ENCODE peak calls at places on chromosome 2, in eight cellular contexts. One of them, this sample, is unnamed.

GRCh38 chr2:134852518-134852917 is 14.1 kb downstream of the ACMSD start:
- DNase-seq in progenitor cell of endocrine pancreas: no peak
- DNase-seq in CD8-positive, alpha-beta T cell: no peak
- DNase-seq in lower leg skin: no peak
- DNase-seq in IMR-90: no peak
- DNase-seq in stomach: no peak
- DNase-seq in activated B cell treated with CpG ODN at 0.5 μM for 24 hours: no peak
- DNase-seq in heart left ventricle: no peak
- DNase-seq in this sample: no peak

GRCh38 chr2:128260239-128261138 is 58.2 kb downstream of the HS6ST1 start:
- DNase-seq in progenitor cell of endocrine pancreas: peak
- DNase-seq in CD8-positive, alpha-beta T cell: no peak
- DNase-seq in lower leg skin: peak
- DNase-seq in IMR-90: peak
- DNase-seq in stomach: peak
- DNase-seq in activated B cell treated with CpG ODN at 0.5 μM for 24 hours: no peak
- DNase-seq in heart left ventricle: peak
- DNase-seq in this sample: no peak

GRCh38 chr2:47014564-47015051 is 99.0 kb upstream of the MCFD2 start:
- DNase-seq in progenitor cell of endocrine pancreas: no peak
- DNase-seq in CD8-positive, alpha-beta T cell: no peak
- DNase-seq in lower leg skin: no peak
- DNase-seq in IMR-90: no peak
- DNase-seq in stomach: no peak
- DNase-seq in activated B cell treated with CpG ODN at 0.5 μM for 24 hours: no peak
- DNase-seq in heart left ventricle: no peak
- DNase-seq in this sample: no peak

GRCh38 chr2:10361220-10361588 is 58.5 kb downstream of the HPCAL1 start:
- DNase-seq in progenitor cell of endocrine pancreas: no peak
- DNase-seq in CD8-positive, alpha-beta T cell: no peak
- DNase-seq in lower leg skin: no peak
- DNase-seq in IMR-90: peak
- DNase-seq in stomach: no peak
- DNase-seq in activated B cell treated with CpG ODN at 0.5 μM for 24 hours: no peak
- DNase-seq in heart left ventricle: no peak
- DNase-seq in this sample: no peak

GRCh38 chr2:40820319-40820718 is 368.4 kb upstream of the SLC8A1 start:
- DNase-seq in progenitor cell of endocrine pancreas: no peak
- DNase-seq in CD8-positive, alpha-beta T cell: no peak
- DNase-seq in lower leg skin: no peak
- DNase-seq in IMR-90: peak
- DNase-seq in stomach: no peak
- DNase-seq in activated B cell treated with CpG ODN at 0.5 μM for 24 hours: no peak
- DNase-seq in heart left ventricle: no peak
- DNase-seq in this sample: no peak

GRCh38 chr2:74867841-74868658 is 34.1 kb downstream of the HK2 start:
- DNase-seq in progenitor cell of endocrine pancreas: no peak
- DNase-seq in CD8-positive, alpha-beta T cell: no peak
- DNase-seq in lower leg skin: no peak
- DNase-seq in IMR-90: peak
- DNase-seq in stomach: peak
- DNase-seq in activated B cell treated with CpG ODN at 0.5 μM for 24 hours: no peak
- DNase-seq in heart left ventricle: no peak
- DNase-seq in this sample: no peak

GRCh38 chr2:172427990-172428840 is 829 bp downstream of the ITGA6 start:
- DNase-seq in progenitor cell of endocrine pancreas: peak
- DNase-seq in CD8-positive, alpha-beta T cell: peak
- DNase-seq in lower leg skin: no peak
- DNase-seq in IMR-90: no peak
- DNase-seq in stomach: peak
- DNase-seq in activated B cell treated with CpG ODN at 0.5 μM for 24 hours: peak
- DNase-seq in heart left ventricle: peak
- DNase-seq in this sample: no peak

GRCh38 chr2:67726416-67726815 is 329.3 kb downstream of the ETAA1 start:
- DNase-seq in progenitor cell of endocrine pancreas: no peak
- DNase-seq in CD8-positive, alpha-beta T cell: no peak
- DNase-seq in lower leg skin: no peak
- DNase-seq in IMR-90: no peak
- DNase-seq in stomach: no peak
- DNase-seq in activated B cell treated with CpG ODN at 0.5 μM for 24 hours: no peak
- DNase-seq in heart left ventricle: no peak
- DNase-seq in this sample: no peak

GRCh38 chr2:104412384-104412783 is 441.5 kb upstream of the POU3F3 start:
- DNase-seq in progenitor cell of endocrine pancreas: peak
- DNase-seq in CD8-positive, alpha-beta T cell: no peak
- DNase-seq in lower leg skin: no peak
- DNase-seq in IMR-90: no peak
- DNase-seq in stomach: no peak
- DNase-seq in activated B cell treated with CpG ODN at 0.5 μM for 24 hours: no peak
- DNase-seq in heart left ventricle: no peak
- DNase-seq in this sample: no peak

GRCh38 chr2:217001740-217002139 is 141.9 kb upstream of the TNP1 start:
- DNase-seq in progenitor cell of endocrine pancreas: no peak
- DNase-seq in CD8-positive, alpha-beta T cell: no peak
- DNase-seq in lower leg skin: no peak
- DNase-seq in IMR-90: no peak
- DNase-seq in stomach: no peak
- DNase-seq in activated B cell treated with CpG ODN at 0.5 μM for 24 hours: no peak
- DNase-seq in heart left ventricle: no peak
- DNase-seq in this sample: no peak

DNA sequence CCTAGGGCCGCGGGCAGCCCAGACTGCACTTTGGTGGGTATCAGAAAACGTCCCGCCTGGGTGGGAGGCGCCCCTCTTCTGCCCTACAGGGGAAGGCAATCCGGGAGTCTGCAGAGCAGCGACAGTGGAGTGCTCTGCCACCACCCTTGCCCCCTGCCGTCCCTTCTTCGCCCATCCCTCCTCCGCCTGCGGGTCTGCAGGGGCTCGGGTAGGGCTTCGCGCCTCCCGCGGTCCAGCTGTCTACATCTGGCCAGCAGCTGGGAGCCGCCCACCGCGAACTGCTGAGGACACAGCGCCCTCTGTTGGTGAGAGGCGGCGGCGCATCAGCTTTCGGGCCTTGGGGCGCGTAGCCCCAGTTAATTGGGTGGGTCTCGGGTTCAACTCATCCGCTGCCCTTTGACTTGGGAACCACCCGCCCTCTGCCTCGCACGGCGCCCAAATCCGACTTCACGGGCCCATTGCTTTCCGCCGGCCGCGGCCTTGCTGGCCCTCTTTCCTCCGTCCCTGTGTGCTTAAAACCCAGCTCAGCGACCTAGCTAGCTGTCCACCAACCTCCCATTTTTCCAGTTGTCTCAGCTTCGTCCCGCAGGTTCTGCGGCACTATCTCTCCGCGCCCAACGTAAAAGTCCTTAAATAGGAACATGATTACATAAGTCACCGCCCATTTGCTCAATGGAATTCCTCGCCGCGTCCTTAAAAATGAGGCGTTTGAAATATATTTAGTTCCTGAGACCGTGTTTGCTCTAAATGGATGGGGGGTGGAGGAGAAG is 17.6 kb downstream of the WNT10A start:
- DNase-seq in progenitor cell of endocrine pancreas: peak
- DNase-seq in CD8-positive, alpha-beta T cell: peak
- DNase-seq in lower leg skin: no peak
- DNase-seq in IMR-90: peak
- DNase-seq in stomach: peak
- DNase-seq in activated B cell treated with CpG ODN at 0.5 μM for 24 hours: peak
- DNase-seq in heart left ventricle: peak
- DNase-seq in this sample: peak
- TF ChIP-seq CTCF in progenitor cell of endocrine pancreas: peak
- TF ChIP-seq CTCF in CD8-positive, alpha-beta T cell: peak
- TF ChIP-seq CTCF in lower leg skin: no peak
- TF ChIP-seq CTCF in IMR-90: peak
- TF ChIP-seq CTCF in stomach: peak
- TF ChIP-seq CTCF in activated B cell treated with CpG ODN at 0.5 μM for 24 hours: peak
- TF ChIP-seq CTCF in heart left ventricle: peak
- TF ChIP-seq CTCF in this sample: peak

GRCh38 chr2:179097131-179097530 is 47.2 kb upstream of the CCDC141 start:
- DNase-seq in progenitor cell of endocrine pancreas: no peak
- DNase-seq in CD8-positive, alpha-beta T cell: no peak
- DNase-seq in lower leg skin: no peak
- DNase-seq in IMR-90: no peak
- DNase-seq in stomach: no peak
- DNase-seq in activated B cell treated with CpG ODN at 0.5 μM for 24 hours: no peak
- DNase-seq in heart left ventricle: no peak
- DNase-seq in this sample: no peak

GRCh38 chr2:179098080-179098689 is 48.2 kb upstream of the CCDC141 start:
- DNase-seq in progenitor cell of endocrine pancreas: no peak
- DNase-seq in CD8-positive, alpha-beta T cell: no peak
- DNase-seq in lower leg skin: no peak
- DNase-seq in IMR-90: no peak
- DNase-seq in stomach: no peak
- DNase-seq in activated B cell treated with CpG ODN at 0.5 μM for 24 hours: no peak
- DNase-seq in heart left ventricle: no peak
- DNase-seq in this sample: no peak

GRCh38 chr2:179096090-179096489 is 46.2 kb upstream of the CCDC141 start:
- DNase-seq in progenitor cell of endocrine pancreas: no peak
- DNase-seq in CD8-positive, alpha-beta T cell: no peak
- DNase-seq in lower leg skin: no peak
- DNase-seq in IMR-90: no peak
- DNase-seq in stomach: no peak
- DNase-seq in activated B cell treated with CpG ODN at 0.5 μM for 24 hours: no peak
- DNase-seq in heart left ventricle: no peak
- DNase-seq in this sample: no peak
- TF ChIP-seq CTCF in progenitor cell of endocrine pancreas: no peak
- TF ChIP-seq CTCF in CD8-positive, alpha-beta T cell: no peak
- TF ChIP-seq CTCF in lower leg skin: no peak
- TF ChIP-seq CTCF in IMR-90: no peak
- TF ChIP-seq CTCF in stomach: no peak
- TF ChIP-seq CTCF in activated B cell treated with CpG ODN at 0.5 μM for 24 hours: no peak
- TF ChIP-seq CTCF in heart left ventricle: no peak
- TF ChIP-seq CTCF in this sample: no peak

GRCh38 chr2:64361151-64361938 is 92.6 kb upstream of the LGALSL start:
- DNase-seq in progenitor cell of endocrine pancreas: no peak
- DNase-seq in CD8-positive, alpha-beta T cell: no peak
- DNase-seq in lower leg skin: no peak
- DNase-seq in IMR-90: no peak
- DNase-seq in stomach: no peak
- DNase-seq in activated B cell treated with CpG ODN at 0.5 μM for 24 hours: no peak
- DNase-seq in heart left ventricle: no peak
- DNase-seq in this sample: no peak

GRCh38 chr2:64363140-64363539 is 90.8 kb upstream of the LGALSL start:
- DNase-seq in progenitor cell of endocrine pancreas: no peak
- DNase-seq in CD8-positive, alpha-beta T cell: no peak
- DNase-seq in lower leg skin: no peak
- DNase-seq in IMR-90: no peak
- DNase-seq in stomach: no peak
- DNase-seq in activated B cell treated with CpG ODN at 0.5 μM for 24 hours: no peak
- DNase-seq in heart left ventricle: no peak
- DNase-seq in this sample: no peak

GRCh38 chr2:64367444-64367843 is 86.5 kb upstream of the LGALSL start:
- DNase-seq in progenitor cell of endocrine pancreas: no peak
- DNase-seq in CD8-positive, alpha-beta T cell: no peak
- DNase-seq in lower leg skin: no peak
- DNase-seq in IMR-90: no peak
- DNase-seq in stomach: no peak
- DNase-seq in activated B cell treated with CpG ODN at 0.5 μM for 24 hours: no peak
- DNase-seq in heart left ventricle: no peak
- DNase-seq in this sample: no peak

GRCh38 chr2:64362562-64363026 is 91.4 kb upstream of the LGALSL start:
- DNase-seq in progenitor cell of endocrine pancreas: no peak
- DNase-seq in CD8-positive, alpha-beta T cell: no peak
- DNase-seq in lower leg skin: peak
- DNase-seq in IMR-90: no peak
- DNase-seq in stomach: peak
- DNase-seq in activated B cell treated with CpG ODN at 0.5 μM for 24 hours: no peak
- DNase-seq in heart left ventricle: no peak
- DNase-seq in this sample: no peak

GRCh38 chr2:64363848-64364247 is 90.1 kb upstream of the LGALSL start:
- DNase-seq in progenitor cell of endocrine pancreas: no peak
- DNase-seq in CD8-positive, alpha-beta T cell: no peak
- DNase-seq in lower leg skin: no peak
- DNase-seq in IMR-90: no peak
- DNase-seq in stomach: no peak
- DNase-seq in activated B cell treated with CpG ODN at 0.5 μM for 24 hours: no peak
- DNase-seq in heart left ventricle: no peak
- DNase-seq in this sample: no peak
- TF ChIP-seq CTCF in progenitor cell of endocrine pancreas: no peak
- TF ChIP-seq CTCF in CD8-positive, alpha-beta T cell: no peak
- TF ChIP-seq CTCF in lower leg skin: no peak
- TF ChIP-seq CTCF in IMR-90: no peak
- TF ChIP-seq CTCF in stomach: no peak
- TF ChIP-seq CTCF in activated B cell treated with CpG ODN at 0.5 μM for 24 hours: no peak
- TF ChIP-seq CTCF in heart left ventricle: no peak
- TF ChIP-seq CTCF in this sample: no peak

GRCh38 chr2:230925443-230925878 is 419 bp upstream of the GPR55 start:
- DNase-seq in progenitor cell of endocrine pancreas: no peak
- DNase-seq in CD8-positive, alpha-beta T cell: no peak
- DNase-seq in lower leg skin: no peak
- DNase-seq in IMR-90: no peak
- DNase-seq in stomach: peak
- DNase-seq in activated B cell treated with CpG ODN at 0.5 μM for 24 hours: peak
- DNase-seq in heart left ventricle: no peak
- DNase-seq in this sample: no peak

GRCh38 chr2:230924092-230924469 is 961 bp downstream of the GPR55 start:
- DNase-seq in progenitor cell of endocrine pancreas: no peak
- DNase-seq in CD8-positive, alpha-beta T cell: no peak
- DNase-seq in lower leg skin: no peak
- DNase-seq in IMR-90: no peak
- DNase-seq in stomach: no peak
- DNase-seq in activated B cell treated with CpG ODN at 0.5 μM for 24 hours: no peak
- DNase-seq in heart left ventricle: no peak
- DNase-seq in this sample: no peak

GRCh38 chr2:230924470-230925341 is at the start of gene GPR55:
- DNase-seq in progenitor cell of endocrine pancreas: no peak
- DNase-seq in CD8-positive, alpha-beta T cell: peak
- DNase-seq in lower leg skin: no peak
- DNase-seq in IMR-90: no peak
- DNase-seq in stomach: peak
- DNase-seq in activated B cell treated with CpG ODN at 0.5 μM for 24 hours: peak
- DNase-seq in heart left ventricle: no peak
- DNase-seq in this sample: peak

GRCh38 chr2:230927711-230928341 is 2.8 kb upstream of the GPR55 start:
- DNase-seq in progenitor cell of endocrine pancreas: no peak
- DNase-seq in CD8-positive, alpha-beta T cell: peak
- DNase-seq in lower leg skin: no peak
- DNase-seq in IMR-90: no peak
- DNase-seq in stomach: no peak
- DNase-seq in activated B cell treated with CpG ODN at 0.5 μM for 24 hours: peak
- DNase-seq in heart left ventricle: no peak
- DNase-seq in this sample: peak

GRCh38 chr2:230925879-230926765 is 1.1 kb upstream of the GPR55 start:
- DNase-seq in progenitor cell of endocrine pancreas: no peak
- DNase-seq in CD8-positive, alpha-beta T cell: no peak
- DNase-seq in lower leg skin: no peak
- DNase-seq in IMR-90: no peak
- DNase-seq in stomach: peak
- DNase-seq in activated B cell treated with CpG ODN at 0.5 μM for 24 hours: peak
- DNase-seq in heart left ventricle: no peak
- DNase-seq in this sample: peak
- TF ChIP-seq CTCF in progenitor cell of endocrine pancreas: no peak
- TF ChIP-seq CTCF in CD8-positive, alpha-beta T cell: no peak
- TF ChIP-seq CTCF in lower leg skin: no peak
- TF ChIP-seq CTCF in IMR-90: no peak
- TF ChIP-seq CTCF in stomach: no peak
- TF ChIP-seq CTCF in activated B cell treated with CpG ODN at 0.5 μM for 24 hours: no peak
- TF ChIP-seq CTCF in heart left ventricle: no peak
- TF ChIP-seq CTCF in this sample: no peak

DNA sequence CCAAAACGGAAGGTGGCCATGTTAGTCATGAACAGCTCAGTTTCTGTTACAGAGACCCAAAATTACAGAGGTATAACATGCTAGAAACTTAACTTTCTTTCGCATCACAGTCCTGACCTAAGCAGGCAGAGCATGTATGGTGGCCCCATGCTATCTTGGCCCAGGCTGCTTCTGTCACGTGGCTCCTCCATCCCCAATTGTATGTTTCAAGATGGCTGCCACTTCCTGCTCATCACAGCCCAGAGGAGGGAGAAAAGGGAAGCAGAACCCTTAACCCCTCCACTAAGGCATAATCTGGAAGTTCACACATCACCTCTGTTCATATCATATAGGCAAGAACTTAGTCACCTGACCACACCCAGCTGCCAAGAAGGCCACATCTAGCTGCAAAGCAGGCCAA is 28.7 kb downstream of the CDK15 start:
- DNase-seq in progenitor cell of endocrine pancreas: no peak
- DNase-seq in CD8-positive, alpha-beta T cell: no peak
- DNase-seq in lower leg skin: no peak
- DNase-seq in IMR-90: no peak
- DNase-seq in stomach: no peak
- DNase-seq in activated B cell treated with CpG ODN at 0.5 μM for 24 hours: no peak
- DNase-seq in heart left ventricle: no peak
- DNase-seq in this sample: no peak
- TF ChIP-seq CTCF in progenitor cell of endocrine pancreas: no peak
- TF ChIP-seq CTCF in CD8-positive, alpha-beta T cell: no peak
- TF ChIP-seq CTCF in lower leg skin: no peak
- TF ChIP-seq CTCF in IMR-90: no peak
- TF ChIP-seq CTCF in stomach: no peak
- TF ChIP-seq CTCF in activated B cell treated with CpG ODN at 0.5 μM for 24 hours: no peak
- TF ChIP-seq CTCF in heart left ventricle: no peak
- TF ChIP-seq CTCF in this sample: no peak

This sample was measured in omental fat pad.